ENCODE peak calls at places on chromosomes 3 and 15, in ten cellular contexts. Z is H1; L is SJSA1; B is naive thymus-derived CD4-positive, alpha-beta T cell; C is upper lobe of right lung; M is A549; F is CD4-positive, alpha-beta memory T cell; J is IMR-90; K is thoracic aorta; N is CD8-positive, alpha-beta T cell. T is an unnamed sample. For H3K4me1, the result is how much of the 10 kb centered on the place peaks cover.

GRCh38 chr15:61654918-61655317 is 405.3 kb downstream of the VPS13C start:
- DNase-seq in Z (no peak), L (no peak), B (no peak), C (no peak), M (no peak), F (no peak), J (no peak), K (no peak), N (no peak), T (peak)

GRCh38 chr15:85609492-85609891 is 185.2 kb downstream of the KLHL25 start:
- DNase-seq in Z (no peak), L (no peak), B (no peak), C (no peak), M (no peak), F (no peak), J (no peak), K (no peak), N (no peak), T (no peak)

GRCh38 chr15:78810377-78811123 is 714 bp downstream of the ADAMTS7 start:
- DNase-seq in Z (no peak), L (peak), B (no peak), C (peak), M (peak), F (no peak), J (peak), K (no peak), N (no peak), T (peak)

GRCh38 chr15:61809216-61809615 is 251.0 kb downstream of the VPS13C start:
- DNase-seq in Z (no peak), L (no peak), B (no peak), C (no peak), M (no peak), F (no peak), J (no peak), K (no peak), N (no peak), T (no peak)

GRCh38 chr3:103337179-103337845 is 902.5 kb downstream of the ZPLD1 start:
- DNase-seq in Z (no peak), L (no peak), B (no peak), C (no peak), M (no peak), F (no peak), J (no peak), K (no peak), N (no peak), T (no peak)

GRCh38 chr3:188303286-188303799 is 149.4 kb downstream of the LPP start:
- DNase-seq in Z (no peak), L (no peak), B (no peak), C (no peak), M (no peak), F (no peak), J (no peak), K (no peak), N (no peak), T (no peak)

GRCh38 chr3:158649791-158650190 is 5.5 kb downstream of the GFM1 start:
- DNase-seq in Z (no peak), L (no peak), B (no peak), C (no peak), M (no peak), F (no peak), J (no peak), K (no peak), N (no peak), T (no peak)

GRCh38 chr15:69881310-69881660 is 216.4 kb downstream of the TLE3 start:
- DNase-seq in Z (no peak), L (no peak), B (no peak), C (no peak), M (no peak), F (no peak), J (no peak), K (no peak), N (no peak), T (no peak)

GRCh38 chr3:42699511-42699971 is 3.1 kb downstream of the HHATL start:
- DNase-seq in Z (no peak), L (no peak), B (no peak), C (no peak), M (no peak), F (no peak), J (no peak), K (no peak), N (no peak), T (no peak)

GRCh38 chr15:51738553-51738952 is 1.1 kb upstream of the LYSMD2 start:
- DNase-seq in Z (no peak), L (no peak), B (no peak), C (no peak), M (no peak), F (no peak), J (no peak), K (no peak), N (no peak), T (no peak)

GRCh38 chr3:192494176-192494575 is 233.2 kb downstream of the FGF12 start:
- DNase-seq in Z (no peak), L (no peak), B (no peak), C (no peak), M (no peak), F (no peak), J (no peak), K (no peak), N (no peak), T (no peak)

GRCh38 chr15:33068007-33068441 is 126.5 kb downstream of the FMN1 start:
- DNase-seq in Z (no peak), L (peak), B (no peak), C (peak), M (peak), F (no peak), J (no peak), K (no peak), N (no peak), T (peak)

GRCh38 chr15:66819084-66819483 is 117.0 kb downstream of the SMAD6 start:
- DNase-seq in Z (no peak), L (no peak), B (no peak), C (peak), M (no peak), F (no peak), J (no peak), K (no peak), N (no peak), T (no peak)

GRCh38 chr15:75178938-75179772 is 22.5 kb upstream of the C15orf39 start:
- DNase-seq in Z (no peak), L (peak), B (no peak), C (no peak), M (no peak), F (no peak), J (no peak), K (no peak), N (no peak), T (no peak)
- H3K4me1 ChIP-seq in Z (under half), L (under half), B (under half), C (half or more), M (half or more), F (under half), J (under half), K (half or more), N (under half), T (under half)

GRCh38 chr3:185561374-185561943 is 9.1 kb upstream of the LIPH start:
- DNase-seq in Z (no peak), L (no peak), B (no peak), C (peak), M (no peak), F (no peak), J (no peak), K (no peak), N (no peak), T (no peak)
- H3K27ac ChIP-seq in Z (peak), L (no peak), B (peak), C (peak), M (no peak), F (no peak), J (no peak), K (no peak), N (no peak), T (no peak)

DNA sequence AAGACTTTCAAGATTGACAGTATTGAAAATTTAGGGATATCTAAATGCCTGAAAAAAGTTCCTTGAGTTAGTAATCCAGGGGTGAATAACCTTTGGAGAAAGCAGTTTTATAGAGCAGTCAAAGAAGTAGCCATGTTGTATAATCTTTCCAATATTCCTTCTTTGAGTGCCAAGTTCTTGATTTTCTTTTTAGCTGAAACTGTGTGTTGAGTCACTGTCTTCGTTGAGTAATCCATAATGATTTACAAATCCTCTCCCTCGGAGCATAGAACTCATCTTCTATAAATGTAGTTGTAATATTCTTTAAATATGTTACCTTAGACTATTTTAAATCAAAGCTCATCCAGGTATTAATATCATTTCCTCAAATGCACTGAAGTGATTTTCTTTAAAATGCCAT is 135.2 kb downstream of the BBX start:
- DNase-seq in Z (no peak), L (no peak), B (no peak), C (no peak), M (no peak), F (no peak), J (peak), K (no peak), N (no peak), T (no peak)
- H3K4me1 ChIP-seq in Z (under half), L (under half), B (under half), C (under half), M (under half), F (under half), J (under half), K (under half), N (under half), T (under half)

GRCh38 chr3:62180514-62180913 is 192.8 kb downstream of the FEZF2 start:
- DNase-seq in Z (no peak), L (no peak), B (no peak), C (no peak), M (no peak), F (no peak), J (no peak), K (no peak), N (no peak), T (no peak)
- H3K27ac ChIP-seq in Z (no peak), L (no peak), B (no peak), C (no peak), M (no peak), F (no peak), J (no peak), K (no peak), N (no peak), T (no peak)